ENCODE peak calls at places on chromosomes 6 and 20, in six cellular contexts. Q is fibroblast of pulmonary artery, O is epithelial cell of proximal tubule, I is fibroblast of lung, E is psoas muscle, L is A549. J is an unnamed sample.

GRCh38 chr6:165183496-165184140 is 125.8 kb downstream of the C6orf118 start:
- DNase-seq in E (no peak), I (no peak), Q (no peak), L (no peak), O (no peak), J (no peak)

GRCh38 chr6:17086469-17086868 is 15.4 kb upstream of the STMND1 start:
- DNase-seq in I (peak), Q (peak), O (peak), E (no peak), L (peak), J (no peak)

GRCh38 chr6:34223381-34223963 is 13.2 kb upstream of the HMGA1 start:
- DNase-seq in Q (no peak), I (no peak), O (no peak), L (no peak), E (no peak), J (peak)

GRCh38 chr20:32207626-32208498 is at the start of the genes PLAGL2 and POFUT1:
- DNase-seq in L (peak), O (no peak), Q (peak), I (peak), E (peak), J (peak)

GRCh38 chr6:157602521-157603288 is 220.3 kb upstream of the SNX9 start:
- DNase-seq in O (no peak), E (no peak), I (no peak), L (no peak), Q (no peak), J (no peak)

GRCh38 chr20:12053348-12053747 is 135.7 kb downstream of the BTBD3 start:
- DNase-seq in E (no peak), Q (peak), O (no peak), I (peak), L (no peak), J (no peak)

GRCh38 chr20:31605902-31606677 is 1.0 kb downstream of the ID1 start:
- DNase-seq in E (peak), L (no peak), O (no peak), I (peak), Q (peak), J (no peak)

GRCh38 chr6:113050010-113050893 is 703.1 kb downstream of the RFPL4B start:
- DNase-seq in Q (peak), O (no peak), L (no peak), I (peak), E (no peak), J (no peak)

GRCh38 chr6:37049990-37050853 is 44.8 kb downstream of the FGD2 start:
- DNase-seq in I (no peak), E (peak), O (no peak), L (no peak), Q (no peak), J (no peak)

GRCh38 chr6:159279790-159280277 is 110.6 kb downstream of the FNDC1 start:
- DNase-seq in E (no peak), I (peak), Q (peak), O (no peak), L (peak), J (no peak)

GRCh38 chr6:154276810-154277577 is 79.6 kb downstream of the IPCEF1 start:
- DNase-seq in L (peak), E (no peak), I (peak), Q (peak), O (no peak), J (no peak)

GRCh38 chr6:113122060-113122459 is 735.1 kb upstream of the MARCKS start:
- DNase-seq in L (peak), E (no peak), O (peak), Q (peak), I (peak), J (no peak)

GRCh38 chr6:7671076-7671475 is 54.8 kb upstream of the BMP6 start:
- DNase-seq in O (no peak), I (peak), Q (peak), E (no peak), L (peak), J (no peak)
- H3K4me3 ChIP-seq in O (no peak), I (no peak), Q (no peak), E (no peak), L (no peak), J (no peak)

GRCh38 chr20:16701296-16701695 is 28.5 kb upstream of the SNRPB2 start:
- DNase-seq in Q (peak), L (peak), O (no peak), E (no peak), I (no peak), J (no peak)
- TF ChIP-seq CTCF in Q (peak), L (peak), O (peak), E (peak), I (no peak), J (no peak)

GRCh38 chr20:19440660-19441527 is 228.5 kb downstream of the SLC24A3 start:
- DNase-seq in Q (no peak), E (no peak), I (no peak), L (no peak), O (no peak), J (no peak)
- H3K4me3 ChIP-seq in Q (no peak), E (no peak), I (no peak), L (no peak), O (no peak), J (no peak)

DNA sequence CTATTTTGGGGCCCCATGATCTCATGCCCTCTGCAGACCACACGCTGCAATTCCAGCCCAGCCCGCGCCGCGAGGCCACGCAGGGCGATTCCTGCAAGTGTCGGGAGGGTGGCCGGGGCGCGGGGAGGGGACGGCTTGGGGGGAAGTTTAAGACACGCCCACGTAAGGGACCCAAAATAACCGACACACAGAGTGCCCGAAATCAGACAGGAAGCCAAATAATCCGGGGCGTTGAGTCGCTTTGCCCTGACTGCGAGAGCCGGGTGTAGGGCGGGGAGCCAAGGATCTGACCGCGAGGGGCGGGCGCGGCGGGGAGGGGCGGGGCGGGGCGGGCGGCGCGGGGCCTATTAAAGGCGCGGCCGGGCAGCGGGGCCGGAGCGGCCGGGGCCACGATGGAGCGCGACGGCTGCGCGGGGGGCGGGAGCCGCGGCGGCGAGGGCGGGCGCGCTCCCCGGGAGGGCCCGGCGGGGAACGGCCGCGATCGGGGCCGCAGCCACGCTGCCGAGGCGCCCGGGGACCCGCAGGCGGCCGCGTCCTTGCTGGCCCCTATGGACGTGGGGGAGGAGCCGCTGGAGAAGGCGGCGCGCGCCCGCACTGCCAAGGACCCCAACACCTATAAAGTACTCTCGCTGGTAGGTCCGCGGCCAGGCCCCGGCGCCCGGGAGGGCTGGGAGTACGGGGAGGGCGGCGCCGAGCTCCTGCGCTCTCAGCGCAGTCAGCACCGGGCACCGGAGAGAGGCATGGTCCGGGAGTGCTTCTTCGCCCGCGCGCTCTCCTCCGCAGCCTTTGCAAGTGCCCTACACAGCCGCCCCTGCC is at the start of gene ENPP1:
- DNase-seq in O (no peak), E (peak), Q (peak), I (peak), L (peak), J (peak)
- TF ChIP-seq CTCF in O (peak), E (peak), Q (no peak), I (no peak), L (peak), J (no peak)

DNA sequence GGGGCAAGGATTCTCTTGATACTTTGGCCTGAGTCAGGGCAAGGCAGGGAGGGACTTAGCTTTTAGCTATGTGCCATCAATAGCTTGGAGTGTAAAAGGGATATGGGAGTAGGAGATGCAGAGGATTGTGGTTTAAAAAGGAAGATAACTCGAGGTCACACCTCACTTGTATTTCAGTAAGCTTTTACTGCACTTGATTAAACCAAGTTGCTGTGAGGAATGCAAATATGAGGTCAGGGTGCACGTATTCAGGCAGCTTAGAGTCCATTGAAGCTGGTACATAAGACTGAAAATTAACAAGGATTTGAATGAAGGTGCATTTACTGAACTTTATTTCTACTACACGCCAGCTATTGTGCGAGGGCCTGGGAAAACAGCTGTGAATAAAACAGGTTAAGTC is 32.1 kb downstream of the DSTN start:
- DNase-seq in E (no peak), L (no peak), O (no peak), I (no peak), Q (no peak), J (no peak)
- H3K4me3 ChIP-seq in E (no peak), L (no peak), O (no peak), I (no peak), Q (no peak), J (no peak)

DNA sequence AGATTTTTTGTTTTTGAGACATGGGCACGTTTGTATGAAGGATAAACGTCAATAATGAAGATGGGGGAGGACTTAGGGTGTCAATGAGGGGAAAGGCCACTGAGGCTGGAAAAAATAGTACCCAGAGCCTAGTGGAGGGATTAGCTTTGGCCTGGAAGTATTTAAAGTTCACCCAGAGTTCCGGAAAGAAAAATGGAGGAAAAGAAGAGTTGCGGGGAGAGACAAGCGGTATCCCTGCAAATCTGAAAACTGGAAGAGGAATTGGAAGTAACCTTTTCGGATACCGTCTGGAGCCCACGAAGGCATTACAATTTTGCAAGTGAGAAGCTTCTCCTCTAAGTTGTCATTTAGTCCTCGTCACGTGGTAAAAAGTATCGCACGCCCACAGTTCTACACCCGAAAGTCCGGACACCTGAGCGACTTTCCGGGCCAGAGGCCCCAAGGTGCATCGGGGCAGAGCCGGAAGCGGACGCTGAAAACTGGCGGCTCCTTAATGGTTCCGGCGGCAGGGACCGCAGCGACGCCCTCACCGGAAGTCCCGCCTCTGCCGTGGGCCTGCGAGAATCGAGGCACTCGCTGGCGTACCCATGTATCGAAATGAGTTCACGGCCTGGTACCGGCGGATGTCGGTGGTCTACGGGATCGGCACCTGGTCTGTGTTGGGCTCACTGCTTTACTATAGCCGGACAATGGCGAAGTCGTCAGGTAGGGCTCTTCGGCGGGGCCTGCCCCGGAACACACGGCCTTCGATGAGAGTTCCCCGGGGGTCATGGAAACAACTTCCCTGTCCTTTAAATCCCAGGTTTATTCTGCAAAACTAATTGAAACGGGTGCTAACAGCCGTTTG is at the start of gene SMIM26:
- DNase-seq in I (peak), Q (peak), E (peak), L (peak), O (peak), J (peak)
- TF ChIP-seq CTCF in I (no peak), Q (no peak), E (no peak), L (no peak), O (no peak), J (no peak)

DNA sequence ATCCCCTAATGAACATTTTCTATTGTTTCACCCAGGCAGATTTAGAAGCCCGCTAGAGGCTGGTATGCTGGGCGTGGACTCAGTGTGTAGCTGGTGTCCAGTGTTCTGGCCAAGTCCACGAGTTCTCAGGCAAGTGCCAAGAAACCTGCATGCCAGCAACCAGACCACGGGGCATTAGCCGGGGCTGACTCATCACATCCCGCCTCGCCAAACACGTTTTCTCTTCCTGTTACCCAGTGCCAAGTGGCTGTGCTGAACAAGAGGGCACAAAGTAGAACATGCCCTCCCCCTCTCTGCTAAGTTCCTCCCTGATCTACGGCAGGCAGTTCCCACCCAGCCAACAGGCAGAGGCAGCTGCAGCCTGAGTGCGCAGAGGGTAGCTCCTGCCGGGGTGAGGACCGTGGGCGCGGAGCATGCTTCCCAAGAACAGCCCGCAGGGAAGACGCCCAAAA is 29.6 kb downstream of the RAMACL start:
- DNase-seq in L (peak), E (peak), Q (peak), O (peak), I (peak), J (peak)
- H3K4me3 ChIP-seq in L (no peak), E (peak), Q (no peak), O (peak), I (no peak), J (peak)

J was measured in suprapubic skin.